ENCODE peak calls at places on chromosome 1, in nine cellular contexts. One of them, this sample, is unnamed.

GRCh38 chr1:244817415-244817894 is 18.0 kb upstream of the COX20 start:
- DNase-seq in GM13976: no peak
- DNase-seq in AG10803: no peak
- DNase-seq in colonic mucosa: no peak
- DNase-seq in AG09309: no peak
- DNase-seq in neural progenitor cell: no peak
- DNase-seq in AG04450: no peak
- DNase-seq in fibroblast of lung: no peak
- DNase-seq in fibroblast of mammary gland: no peak
- DNase-seq in this sample: no peak

GRCh38 chr1:105485207-105485606 is 1571.3 kb upstream of the PRMT6 start:
- DNase-seq in GM13976: no peak
- DNase-seq in AG10803: peak; percentile 61
- DNase-seq in colonic mucosa: no peak
- DNase-seq in AG09309: peak; percentile 18
- DNase-seq in neural progenitor cell: no peak
- DNase-seq in AG04450: peak; percentile 6
- DNase-seq in fibroblast of lung: peak; percentile 33
- DNase-seq in fibroblast of mammary gland: peak; percentile 81
- DNase-seq in this sample: peak; percentile 62

GRCh38 chr1:79448426-79448825 is 441.9 kb upstream of the ADGRL4 start:
- DNase-seq in GM13976: no peak
- DNase-seq in AG10803: peak; percentile 2
- DNase-seq in colonic mucosa: no peak
- DNase-seq in AG09309: no peak
- DNase-seq in neural progenitor cell: no peak
- DNase-seq in AG04450: no peak
- DNase-seq in fibroblast of lung: peak; percentile 25
- DNase-seq in fibroblast of mammary gland: peak; percentile 38
- DNase-seq in this sample: no peak

GRCh38 chr1:219387211-219387610 is 213.5 kb downstream of the LYPLAL1 start:
- DNase-seq in GM13976: no peak
- DNase-seq in AG10803: no peak
- DNase-seq in colonic mucosa: no peak
- DNase-seq in AG09309: no peak
- DNase-seq in neural progenitor cell: no peak
- DNase-seq in AG04450: no peak
- DNase-seq in fibroblast of lung: no peak
- DNase-seq in fibroblast of mammary gland: no peak
- DNase-seq in this sample: no peak

GRCh38 chr1:45348020-45348419 is 7.8 kb upstream of the MUTYH start:
- DNase-seq in GM13976: no peak
- DNase-seq in AG10803: peak; percentile 22
- DNase-seq in colonic mucosa: no peak
- DNase-seq in AG09309: no peak
- DNase-seq in neural progenitor cell: no peak
- DNase-seq in AG04450: no peak
- DNase-seq in fibroblast of lung: no peak
- DNase-seq in fibroblast of mammary gland: no peak
- DNase-seq in this sample: no peak

GRCh38 chr1:93925206-93925605 is 16.0 kb upstream of the GCLM start:
- DNase-seq in GM13976: no peak
- DNase-seq in AG10803: no peak
- DNase-seq in colonic mucosa: no peak
- DNase-seq in AG09309: no peak
- DNase-seq in neural progenitor cell: no peak
- DNase-seq in AG04450: no peak
- DNase-seq in fibroblast of lung: no peak
- DNase-seq in fibroblast of mammary gland: no peak
- DNase-seq in this sample: no peak

GRCh38 chr1:231040019-231040799 is at the start of gene FAM89A:
- DNase-seq in GM13976: peak; percentile 92
- DNase-seq in AG10803: peak; percentile 18
- DNase-seq in colonic mucosa: peak; percentile 74
- DNase-seq in AG09309: no peak
- DNase-seq in neural progenitor cell: peak; percentile 70
- DNase-seq in AG04450: no peak
- DNase-seq in fibroblast of lung: peak; percentile 28
- DNase-seq in fibroblast of mammary gland: no peak
- DNase-seq in this sample: no peak

GRCh38 chr1:185438936-185439335 is 121.9 kb upstream of the IVNS1ABP start:
- DNase-seq in GM13976: no peak
- DNase-seq in AG10803: peak; percentile 28
- DNase-seq in colonic mucosa: no peak
- DNase-seq in AG09309: no peak
- DNase-seq in neural progenitor cell: no peak
- DNase-seq in AG04450: no peak
- DNase-seq in fibroblast of lung: no peak
- DNase-seq in fibroblast of mammary gland: no peak
- DNase-seq in this sample: no peak

GRCh38 chr1:214440219-214440965 is 111.0 kb downstream of the PTPN14 start:
- DNase-seq in GM13976: no peak
- DNase-seq in AG10803: no peak
- DNase-seq in colonic mucosa: no peak
- DNase-seq in AG09309: no peak
- DNase-seq in neural progenitor cell: no peak
- DNase-seq in AG04450: no peak
- DNase-seq in fibroblast of lung: no peak
- DNase-seq in fibroblast of mammary gland: no peak
- DNase-seq in this sample: no peak

GRCh38 chr1:226702318-226702956 is 36.6 kb downstream of the ITPKB start:
- DNase-seq in GM13976: no peak
- DNase-seq in AG10803: peak; percentile 68
- DNase-seq in colonic mucosa: no peak
- DNase-seq in AG09309: peak; percentile 40
- DNase-seq in neural progenitor cell: no peak
- DNase-seq in AG04450: peak; percentile 15
- DNase-seq in fibroblast of lung: peak; percentile 82
- DNase-seq in fibroblast of mammary gland: peak; percentile 94
- DNase-seq in this sample: peak; percentile 61

GRCh38 chr1:107135466-107135865 is 5.4 kb upstream of the NTNG1 start:
- DNase-seq in GM13976: peak; percentile 24
- DNase-seq in AG10803: peak; percentile 58
- DNase-seq in colonic mucosa: no peak
- DNase-seq in AG09309: no peak
- DNase-seq in neural progenitor cell: peak; percentile 72
- DNase-seq in AG04450: peak; percentile 11
- DNase-seq in fibroblast of lung: peak; percentile 66
- DNase-seq in fibroblast of mammary gland: peak; percentile 49
- DNase-seq in this sample: no peak

GRCh38 chr1:169486281-169486904 is 649 bp upstream of the SLC19A2 start:
- DNase-seq in GM13976: peak; percentile 24
- DNase-seq in AG10803: peak; percentile 54
- DNase-seq in colonic mucosa: no peak
- DNase-seq in AG09309: no peak
- DNase-seq in neural progenitor cell: no peak
- DNase-seq in AG04450: no peak
- DNase-seq in fibroblast of lung: peak; percentile 67
- DNase-seq in fibroblast of mammary gland: peak; percentile 76
- DNase-seq in this sample: peak; percentile 3

GRCh38 chr1:221840511-221841243 is 98.8 kb upstream of the DUSP10 start:
- DNase-seq in GM13976: no peak
- DNase-seq in AG10803: peak; percentile 58
- DNase-seq in colonic mucosa: no peak
- DNase-seq in AG09309: no peak
- DNase-seq in neural progenitor cell: no peak
- DNase-seq in AG04450: no peak
- DNase-seq in fibroblast of lung: no peak
- DNase-seq in fibroblast of mammary gland: peak; percentile 74
- DNase-seq in this sample: no peak

GRCh38 chr1:81954388-81955023 is 153.8 kb downstream of the ADGRL2 start:
- DNase-seq in GM13976: no peak
- DNase-seq in AG10803: no peak
- DNase-seq in colonic mucosa: no peak
- DNase-seq in AG09309: no peak
- DNase-seq in neural progenitor cell: no peak
- DNase-seq in AG04450: no peak
- DNase-seq in fibroblast of lung: no peak
- DNase-seq in fibroblast of mammary gland: no peak
- DNase-seq in this sample: no peak

GRCh38 chr1:38918568-38918967 is 23.1 kb downstream of the RHBDL2 start:
- DNase-seq in GM13976: no peak
- DNase-seq in AG10803: peak; percentile 16
- DNase-seq in colonic mucosa: no peak
- DNase-seq in AG09309: no peak
- DNase-seq in neural progenitor cell: no peak
- DNase-seq in AG04450: no peak
- DNase-seq in fibroblast of lung: no peak
- DNase-seq in fibroblast of mammary gland: no peak
- DNase-seq in this sample: no peak

GRCh38 chr1:38917772-38918171 is 23.9 kb downstream of the RHBDL2 start:
- DNase-seq in GM13976: no peak
- DNase-seq in AG10803: no peak
- DNase-seq in colonic mucosa: no peak
- DNase-seq in AG09309: no peak
- DNase-seq in neural progenitor cell: no peak
- DNase-seq in AG04450: no peak
- DNase-seq in fibroblast of lung: no peak
- DNase-seq in fibroblast of mammary gland: no peak
- DNase-seq in this sample: no peak

GRCh38 chr1:38917337-38917736 is 24.3 kb downstream of the RHBDL2 start:
- DNase-seq in GM13976: no peak
- DNase-seq in AG10803: no peak
- DNase-seq in colonic mucosa: no peak
- DNase-seq in AG09309: no peak
- DNase-seq in neural progenitor cell: no peak
- DNase-seq in AG04450: no peak
- DNase-seq in fibroblast of lung: no peak
- DNase-seq in fibroblast of mammary gland: no peak
- DNase-seq in this sample: no peak

GRCh38 chr1:38915352-38915948 is 26.2 kb downstream of the RHBDL2 start:
- DNase-seq in GM13976: no peak
- DNase-seq in AG10803: no peak
- DNase-seq in colonic mucosa: no peak
- DNase-seq in AG09309: no peak
- DNase-seq in neural progenitor cell: no peak
- DNase-seq in AG04450: peak; percentile 15
- DNase-seq in fibroblast of lung: no peak
- DNase-seq in fibroblast of mammary gland: no peak
- DNase-seq in this sample: no peak

GRCh38 chr1:38919075-38919474 is 22.6 kb downstream of the RHBDL2 start:
- DNase-seq in GM13976: no peak
- DNase-seq in AG10803: peak; percentile 21
- DNase-seq in colonic mucosa: no peak
- DNase-seq in AG09309: no peak
- DNase-seq in neural progenitor cell: no peak
- DNase-seq in AG04450: no peak
- DNase-seq in fibroblast of lung: no peak
- DNase-seq in fibroblast of mammary gland: no peak
- DNase-seq in this sample: no peak
- TF ChIP-seq CTCF in GM13976: no peak
- TF ChIP-seq CTCF in AG10803: no peak
- TF ChIP-seq CTCF in colonic mucosa: no peak
- TF ChIP-seq CTCF in AG09309: no peak
- TF ChIP-seq CTCF in neural progenitor cell: no peak
- TF ChIP-seq CTCF in AG04450: no peak
- TF ChIP-seq CTCF in fibroblast of lung: no peak
- TF ChIP-seq CTCF in fibroblast of mammary gland: no peak
- TF ChIP-seq CTCF in this sample: no peak

GRCh38 chr1:157101196-157101595 is 1.6 kb upstream of the ETV3L start:
- DNase-seq in GM13976: no peak
- DNase-seq in AG10803: no peak
- DNase-seq in colonic mucosa: no peak
- DNase-seq in AG09309: no peak
- DNase-seq in neural progenitor cell: no peak
- DNase-seq in AG04450: no peak
- DNase-seq in fibroblast of lung: no peak
- DNase-seq in fibroblast of mammary gland: no peak
- DNase-seq in this sample: no peak
- TF ChIP-seq CTCF in GM13976: no peak
- TF ChIP-seq CTCF in AG10803: no peak
- TF ChIP-seq CTCF in colonic mucosa: no peak
- TF ChIP-seq CTCF in AG09309: no peak
- TF ChIP-seq CTCF in neural progenitor cell: no peak
- TF ChIP-seq CTCF in AG04450: no peak
- TF ChIP-seq CTCF in fibroblast of lung: no peak
- TF ChIP-seq CTCF in fibroblast of mammary gland: no peak
- TF ChIP-seq CTCF in this sample: no peak

GRCh38 chr1:224696891-224697765 is 81.0 kb downstream of the CNIH3 start:
- DNase-seq in GM13976: no peak
- DNase-seq in AG10803: peak; percentile 81
- DNase-seq in colonic mucosa: no peak
- DNase-seq in AG09309: peak; percentile 41
- DNase-seq in neural progenitor cell: no peak
- DNase-seq in AG04450: peak; percentile 61
- DNase-seq in fibroblast of lung: peak; percentile 77
- DNase-seq in fibroblast of mammary gland: peak; percentile 87
- DNase-seq in this sample: no peak
- TF ChIP-seq CTCF in GM13976: no peak
- TF ChIP-seq CTCF in AG10803: peak; percentile 6
- TF ChIP-seq CTCF in colonic mucosa: no peak
- TF ChIP-seq CTCF in AG09309: no peak
- TF ChIP-seq CTCF in neural progenitor cell: no peak
- TF ChIP-seq CTCF in AG04450: no peak
- TF ChIP-seq CTCF in fibroblast of lung: no peak
- TF ChIP-seq CTCF in fibroblast of mammary gland: no peak
- TF ChIP-seq CTCF in this sample: no peak

GRCh38 chr1:43239484-43239883 is 30.3 kb upstream of the TMEM125 start:
- DNase-seq in GM13976: peak; percentile 85
- DNase-seq in AG10803: no peak
- DNase-seq in colonic mucosa: no peak
- DNase-seq in AG09309: no peak
- DNase-seq in neural progenitor cell: no peak
- DNase-seq in AG04450: no peak
- DNase-seq in fibroblast of lung: no peak
- DNase-seq in fibroblast of mammary gland: no peak
- DNase-seq in this sample: no peak

GRCh38 chr1:43238991-43239469 is 30.8 kb upstream of the TMEM125 start:
- DNase-seq in GM13976: no peak
- DNase-seq in AG10803: no peak
- DNase-seq in colonic mucosa: no peak
- DNase-seq in AG09309: no peak
- DNase-seq in neural progenitor cell: no peak
- DNase-seq in AG04450: no peak
- DNase-seq in fibroblast of lung: no peak
- DNase-seq in fibroblast of mammary gland: no peak
- DNase-seq in this sample: no peak

GRCh38 chr1:43237131-43237530 is 32.7 kb upstream of the TMEM125 start:
- DNase-seq in GM13976: no peak
- DNase-seq in AG10803: no peak
- DNase-seq in colonic mucosa: no peak
- DNase-seq in AG09309: no peak
- DNase-seq in neural progenitor cell: no peak
- DNase-seq in AG04450: no peak
- DNase-seq in fibroblast of lung: no peak
- DNase-seq in fibroblast of mammary gland: no peak
- DNase-seq in this sample: no peak

GRCh38 chr1:43235451-43236121 is 34.2 kb upstream of the TMEM125 start:
- DNase-seq in GM13976: no peak
- DNase-seq in AG10803: no peak
- DNase-seq in colonic mucosa: peak; percentile 59
- DNase-seq in AG09309: no peak
- DNase-seq in neural progenitor cell: no peak
- DNase-seq in AG04450: no peak
- DNase-seq in fibroblast of lung: no peak
- DNase-seq in fibroblast of mammary gland: no peak
- DNase-seq in this sample: no peak

DNA sequence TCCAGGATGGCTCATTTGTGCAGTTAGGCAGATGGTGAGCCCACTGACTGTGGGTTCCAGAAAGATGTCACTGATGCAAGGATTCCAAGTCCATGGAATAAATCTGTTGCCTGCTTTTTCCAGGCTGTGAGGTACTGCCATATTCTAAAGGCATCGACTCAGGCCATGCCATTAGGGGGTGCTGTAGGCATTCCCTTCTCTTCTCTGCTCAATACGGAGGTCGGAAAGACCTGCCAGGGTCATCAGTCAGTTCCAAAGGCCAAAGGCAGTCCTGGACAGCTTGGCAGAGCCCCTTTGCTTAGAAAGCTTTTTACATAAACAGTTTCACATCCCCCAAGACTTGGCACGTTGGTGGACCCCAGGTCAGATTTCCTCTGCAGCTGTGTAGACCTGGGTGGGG is 31.7 kb upstream of the TMEM125 start:
- DNase-seq in GM13976: peak; percentile 67
- DNase-seq in AG10803: peak; percentile 62
- DNase-seq in colonic mucosa: peak; percentile 82
- DNase-seq in AG09309: no peak
- DNase-seq in neural progenitor cell: peak; percentile 88
- DNase-seq in AG04450: peak; percentile 18
- DNase-seq in fibroblast of lung: peak; percentile 72
- DNase-seq in fibroblast of mammary gland: peak; percentile 76
- DNase-seq in this sample: no peak
- TF ChIP-seq CTCF in GM13976: peak; percentile 66
- TF ChIP-seq CTCF in AG10803: peak; percentile 79
- TF ChIP-seq CTCF in colonic mucosa: peak; percentile 68
- TF ChIP-seq CTCF in AG09309: peak; percentile 90
- TF ChIP-seq CTCF in neural progenitor cell: peak; percentile 88
- TF ChIP-seq CTCF in AG04450: peak; percentile 74
- TF ChIP-seq CTCF in fibroblast of lung: peak; percentile 82
- TF ChIP-seq CTCF in fibroblast of mammary gland: peak; percentile 89
- TF ChIP-seq CTCF in this sample: peak; percentile 82

This sample was measured in AG09319.